ENCODE peak calls at places on chromosomes 12 and 14, in eight cellular contexts. R, S, N, O, K, Y, E and C are unnamed samples.

GRCh38 chr14:32694795-32695449 is 243.8 kb upstream of the NPAS3 start:
- DNase-seq in R (no peak), S (no peak), N (no peak), O (no peak), K (no peak), Y (no peak), E (no peak), C (no peak)

GRCh38 chr14:65377576-65377975 is 35.0 kb upstream of the FUT8 start:
- DNase-seq in R (peak; percentile 73), S (no peak), N (no peak), O (peak; percentile 12), K (no peak), Y (no peak), E (no peak), C (no peak)

GRCh38 chr12:122099856-122100255 is 21.3 kb downstream of the MLXIP start:
- DNase-seq in R (no peak), S (no peak), N (no peak), O (no peak), K (no peak), Y (no peak), E (no peak), C (no peak)

GRCh38 chr14:102749833-102750775 is 27.1 kb upstream of the TRAF3 start:
- DNase-seq in R (no peak), S (no peak), N (no peak), O (no peak), K (no peak), Y (no peak), E (peak; percentile 21), C (no peak)

GRCh38 chr12:67452119-67452805 is 183.1 kb downstream of the CAND1 start:
- DNase-seq in R (no peak), S (no peak), N (no peak), O (no peak), K (no peak), Y (no peak), E (no peak), C (peak; percentile 22)

GRCh38 chr12:117080707-117081141 is 18.5 kb downstream of the TESC start:
- DNase-seq in R (no peak), S (no peak), N (no peak), O (no peak), K (no peak), Y (peak; percentile 40), E (no peak), C (no peak)

GRCh38 chr12:10406725-10407124 is 2.8 kb downstream of the KLRC4 start:
- DNase-seq in R (no peak), S (no peak), N (no peak), O (no peak), K (no peak), Y (no peak), E (no peak), C (no peak)

GRCh38 chr12:89863332-89863938 is 154.8 kb upstream of the ATP2B1 start:
- DNase-seq in R (no peak), S (no peak), N (no peak), O (no peak), K (no peak), Y (no peak), E (no peak), C (peak; percentile 33)

GRCh38 chr14:100294213-100294962 is 11.9 kb downstream of the SLC25A29 start:
- DNase-seq in R (peak; percentile 58), S (no peak), N (no peak), O (no peak), K (peak; percentile 27), Y (peak; percentile 82), E (no peak), C (peak; percentile 32)

GRCh38 chr12:98162906-98163678 is 352.3 kb upstream of the TMPO start:
- DNase-seq in R (no peak), S (no peak), N (no peak), O (no peak), K (no peak), Y (no peak), E (no peak), C (no peak)

GRCh38 chr12:116157845-116158267 is 119.6 kb downstream of the MED13L start:
- DNase-seq in R (no peak), S (peak; percentile 53), N (no peak), O (no peak), K (no peak), Y (no peak), E (no peak), C (no peak)

GRCh38 chr12:20194171-20194570 is 174.2 kb upstream of the PDE3A start:
- DNase-seq in R (peak; percentile 42), S (peak; percentile 87), N (peak; percentile 38), O (no peak), K (no peak), Y (no peak), E (no peak), C (no peak)

GRCh38 chr12:53791735-53792326 is 40.1 kb upstream of the CISTR start:
- DNase-seq in R (no peak), S (peak; percentile 80), N (no peak), O (peak; percentile 37), K (peak; percentile 49), Y (no peak), E (no peak), C (no peak)

GRCh38 chr12:105060715-105061378 is 23.4 kb downstream of the ALDH1L2 start:
- DNase-seq in R (peak; percentile 29), S (no peak), N (no peak), O (peak; percentile 83), K (no peak), Y (no peak), E (no peak), C (no peak)

GRCh38 chr14:64879635-64880381 is at the start of gene SPTB:
- DNase-seq in R (no peak), S (peak; percentile 76), N (no peak), O (no peak), K (peak; percentile 90), Y (peak; percentile 76), E (peak; percentile 83), C (peak; percentile 80)

GRCh38 chr12:56041579-56042429 is at the start of gene RPS26:
- DNase-seq in R (peak; percentile 100), S (peak; percentile 100), N (peak; percentile 97), O (peak; percentile 99), K (peak; percentile 100), Y (peak; percentile 98), E (peak; percentile 89), C (peak; percentile 89)
- TF ChIP-seq CTCF in R (peak; percentile 56), S (peak; percentile 75), N (peak; percentile 35), O (peak; percentile 53), K (peak; percentile 42), Y (peak; percentile 63), E (peak; percentile 60), C (peak; percentile 50)

GRCh38 chr14:96737869-96738268 is 59.3 kb upstream of the VRK1 start:
- DNase-seq in R (no peak), S (no peak), N (no peak), O (no peak), K (no peak), Y (no peak), E (no peak), C (no peak)

GRCh38 chr14:96739511-96739910 is 57.7 kb upstream of the VRK1 start:
- DNase-seq in R (no peak), S (peak; percentile 18), N (no peak), O (no peak), K (no peak), Y (no peak), E (no peak), C (no peak)

GRCh38 chr14:96745500-96746051 is 51.6 kb upstream of the VRK1 start:
- DNase-seq in R (no peak), S (no peak), N (no peak), O (peak; percentile 15), K (no peak), Y (no peak), E (no peak), C (no peak)

GRCh38 chr14:96746101-96746500 is 51.1 kb upstream of the VRK1 start:
- DNase-seq in R (no peak), S (no peak), N (no peak), O (no peak), K (no peak), Y (no peak), E (no peak), C (no peak)

GRCh38 chr14:96741151-96741977 is 55.8 kb upstream of the VRK1 start:
- DNase-seq in R (peak; percentile 38), S (peak; percentile 64), N (peak; percentile 20), O (peak; percentile 50), K (peak; percentile 68), Y (peak; percentile 83), E (peak; percentile 59), C (peak; percentile 89)
- TF ChIP-seq CTCF in R (peak; percentile 83), S (peak; percentile 95), N (peak; percentile 34), O (peak; percentile 67), K (peak; percentile 70), Y (peak; percentile 88), E (peak; percentile 89), C (peak; percentile 97)

GRCh38 chr12:108204618-108205017 is 75.5 kb downstream of the WSCD2 start:
- DNase-seq in R (no peak), S (no peak), N (no peak), O (no peak), K (no peak), Y (no peak), E (no peak), C (no peak)

GRCh38 chr12:108205864-108206263 is 76.8 kb downstream of the WSCD2 start:
- DNase-seq in R (no peak), S (no peak), N (no peak), O (no peak), K (no peak), Y (no peak), E (peak; percentile 39), C (no peak)

GRCh38 chr12:108201808-108202207 is 72.7 kb downstream of the WSCD2 start:
- DNase-seq in R (no peak), S (no peak), N (no peak), O (no peak), K (no peak), Y (no peak), E (no peak), C (no peak)

GRCh38 chr12:108207791-108208730 is 79.0 kb downstream of the WSCD2 start:
- DNase-seq in R (no peak), S (no peak), N (no peak), O (no peak), K (no peak), Y (no peak), E (no peak), C (no peak)

DNA sequence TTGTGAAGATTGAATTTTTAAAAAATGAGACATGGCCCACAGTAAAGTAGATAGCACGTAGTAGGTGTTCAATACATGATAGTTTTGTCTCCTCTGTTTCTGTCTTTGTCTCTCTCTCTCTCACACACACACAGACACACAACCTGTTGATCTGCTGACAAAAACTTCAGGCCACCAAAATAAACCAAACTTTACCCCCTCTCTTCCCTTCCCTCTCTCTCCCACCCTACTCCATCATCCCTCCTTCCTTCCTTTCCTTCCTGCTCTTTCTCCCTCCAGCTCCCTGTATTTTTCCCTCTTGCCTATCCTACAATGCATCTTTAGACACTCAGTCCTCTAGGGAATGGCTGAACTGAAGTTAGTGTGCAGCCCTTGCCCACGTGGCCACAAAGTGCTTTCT is 75.0 kb downstream of the WSCD2 start:
- DNase-seq in R (no peak), S (no peak), N (no peak), O (no peak), K (no peak), Y (no peak), E (no peak), C (no peak)
- TF ChIP-seq CTCF in R (no peak), S (no peak), N (no peak), O (no peak), K (no peak), Y (no peak), E (no peak), C (no peak)

DNA sequence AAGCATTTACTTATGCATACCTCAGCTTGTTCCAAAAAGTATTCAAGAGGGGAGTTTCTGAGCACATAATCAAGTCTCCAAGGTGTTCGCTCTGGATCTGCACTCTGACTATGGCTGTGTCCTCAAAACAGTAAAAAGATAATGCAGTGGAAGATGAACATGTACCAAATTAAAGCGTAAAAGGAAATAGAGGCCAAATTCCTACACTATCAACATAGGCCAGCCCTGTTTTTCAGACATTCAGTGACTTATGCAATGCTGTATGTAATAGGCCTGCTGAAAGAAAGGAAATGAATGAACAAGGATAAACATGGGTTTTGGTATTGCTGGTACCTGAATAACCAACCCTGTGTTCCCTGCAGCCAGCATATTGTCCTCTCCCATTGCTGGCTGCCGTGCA is 115.7 kb downstream of the SAMD4A start:
- DNase-seq in R (peak; percentile 52), S (no peak), N (no peak), O (peak; percentile 22), K (no peak), Y (no peak), E (no peak), C (no peak)
- TF ChIP-seq CTCF in R (no peak), S (no peak), N (no peak), O (no peak), K (no peak), Y (no peak), E (no peak), C (no peak)